ENCODE peak calls at places on chromosomes 11 and 22, in five cellular contexts. J is globus pallidus, T is MM.1S, D is KBM-7, C is activated T-cell treated with anti-CD3 and anti-CD28 coated beads for 1 hour. K is an unnamed sample.

GRCh38 chr11:75195164-75195962 is 44.5 kb downstream of the SLCO2B1 start:
- DNase-seq in D (peak), J (peak), T (no peak), C (no peak), K (peak)

GRCh38 chr11:114738954-114739353 is 60.6 kb downstream of the NXPE2 start:
- DNase-seq in D (peak), J (peak), C (peak), T (peak), K (peak)

GRCh38 chr22:38843716-38844660 is at the start of gene NPTXR:
- DNase-seq in D (peak), T (no peak), C (peak), J (peak), K (no peak)

GRCh38 chr11:30328676-30329075 is 5.8 kb downstream of the ARL14EP start:
- DNase-seq in C (no peak), T (no peak), J (no peak), D (no peak), K (no peak)

GRCh38 chr11:123143476-123143875 is 51.6 kb downstream of the CLMP start:
- DNase-seq in J (no peak), D (no peak), T (no peak), C (no peak), K (no peak)

GRCh38 chr11:12746593-12747097 is 72.4 kb downstream of the TEAD1 start:
- DNase-seq in T (no peak), C (no peak), D (peak), J (no peak), K (no peak)

GRCh38 chr22:44493206-44493605 is 4.8 kb downstream of the RTL6 start:
- DNase-seq in D (no peak), T (no peak), C (no peak), J (no peak), K (no peak)

GRCh38 chr22:21866821-21867527 is 471 bp downstream of the MAPK1 start:
- DNase-seq in T (no peak), D (peak), C (no peak), J (peak), K (peak)

GRCh38 chr11:123300874-123301695 is 106.0 kb upstream of the CLMP start:
- DNase-seq in D (peak), J (no peak), C (no peak), T (no peak), K (no peak)

GRCh38 chr11:100964400-100964799 is 165.2 kb downstream of the PGR start:
- DNase-seq in J (no peak), T (no peak), C (no peak), D (no peak), K (no peak)

GRCh38 chr11:68819362-68819761 is 22.4 kb downstream of the CPT1A start:
- DNase-seq in D (no peak), C (no peak), J (no peak), T (no peak), K (no peak)

GRCh38 chr11:102580185-102580951 is 44.8 kb downstream of the MMP20 start:
- DNase-seq in C (no peak), J (no peak), T (no peak), D (no peak), K (no peak)

GRCh38 chr11:78097666-78098385 is 18.2 kb upstream of the NDUFC2 start:
- DNase-seq in D (no peak), T (no peak), C (no peak), J (no peak), K (no peak)

GRCh38 chr22:24810043-24810749 is 4.2 kb downstream of the SGSM1 start:
- DNase-seq in J (peak), D (no peak), C (no peak), T (no peak), K (no peak)

GRCh38 chr22:42887523-42888507 is 30.7 kb upstream of the ARFGAP3 start:
- DNase-seq in J (no peak), D (no peak), C (no peak), T (no peak), K (no peak)

GRCh38 chr11:43987384-43988039 is 45.1 kb downstream of the C11orf96 start:
- DNase-seq in C (no peak), J (peak), D (no peak), T (no peak), K (no peak)

GRCh38 chr11:44817207-44817944 is 90.6 kb downstream of the TSPAN18 start:
- DNase-seq in T (no peak), J (no peak), C (no peak), D (no peak), K (no peak)

GRCh38 chr11:65491614-65492386 is 7.0 kb upstream of the MALAT1 start:
- DNase-seq in J (peak), C (no peak), D (peak), T (no peak), K (no peak)

GRCh38 chr22:32854351-32854804 is 52.9 kb downstream of the TIMP3 start:
- DNase-seq in J (peak), T (no peak), C (no peak), D (no peak), K (no peak)

GRCh38 chr11:74326665-74327064 is 15.2 kb upstream of the P4HA3 start:
- DNase-seq in T (no peak), C (no peak), D (no peak), J (no peak), K (no peak)

GRCh38 chr11:115616941-115617340 is 112.7 kb upstream of the CADM1 start:
- DNase-seq in J (no peak), C (no peak), D (no peak), T (no peak), K (no peak)

GRCh38 chr11:37505406-37505805 is 907.4 kb upstream of the RAG2 start:
- DNase-seq in D (no peak), C (no peak), J (no peak), T (no peak), K (no peak)

GRCh38 chr22:46861968-46862367 is 99.5 kb downstream of the TBC1D22A start:
- DNase-seq in J (no peak), T (no peak), D (no peak), C (no peak), K (no peak)

GRCh38 chr11:118908931-118909618 is 16.7 kb downstream of the BCL9L start:
- DNase-seq in J (peak), D (no peak), T (no peak), C (no peak), K (no peak)

GRCh38 chr22:50610581-50610980 is 10.0 kb downstream of the MAPK8IP2 start:
- DNase-seq in D (no peak), C (no peak), J (no peak), T (no peak), K (no peak)

GRCh38 chr11:66619080-66619554 is 2.7 kb downstream of the RBM14 start:
- DNase-seq in D (peak), J (no peak), C (no peak), T (peak), K (peak)

GRCh38 chr11:20000393-20001134 is 159.7 kb downstream of the DBX1 start:
- DNase-seq in T (no peak), J (peak), C (no peak), D (no peak), K (no peak)

GRCh38 chr11:13030857-13031256 is 21.7 kb downstream of the RASSF10 start:
- DNase-seq in C (no peak), T (no peak), J (no peak), D (no peak), K (no peak)

GRCh38 chr11:65421204-65422103 is 1.1 kb upstream of the NEAT1 start:
- DNase-seq in T (peak), C (peak), J (peak), D (peak), K (peak)

GRCh38 chr11:131663403-131664200 is 293.2 kb downstream of the NTM start:
- DNase-seq in D (no peak), T (no peak), J (peak), C (no peak), K (no peak)